ENCODE peak calls at places on chromosomes 12 and 14, in five cellular contexts. G is amniotic stem cell, A is NCI-H1417, Y is A549, K is EH. T is an unnamed sample.

GRCh38 chr12:27984275-27984674 is 11.7 kb upstream of the PTHLH start:
- DNase-seq in K (peak; percentile 85), Y (peak; percentile 88), G (no peak), A (no peak), T (peak; percentile 47)

GRCh38 chr12:42698213-42698612 is 108.7 kb upstream of the PRICKLE1 start:
- DNase-seq in G (no peak), K (peak; percentile 45), A (peak; percentile 9), Y (no peak), T (peak; percentile 48)

GRCh38 chr12:19236656-19237055 is 107.1 kb downstream of the PLEKHA5 start:
- DNase-seq in Y (no peak), G (peak; percentile 45), A (no peak), K (peak; percentile 73), T (no peak)

GRCh38 chr14:77033622-77034521 is 5.4 kb upstream of the IRF2BPL start:
- DNase-seq in G (no peak), A (peak; percentile 90), Y (peak; percentile 94), K (peak; percentile 85), T (peak; percentile 96)

GRCh38 chr14:77241955-77242354 is 29.1 kb downstream of the NGB start:
- DNase-seq in K (peak; percentile 5), G (no peak), Y (no peak), A (no peak), T (no peak)

GRCh38 chr12:26630546-26631027 is 202.4 kb downstream of the ITPR2 start:
- DNase-seq in Y (peak; percentile 18), K (peak; percentile 95), G (peak; percentile 86), A (no peak), T (no peak)

GRCh38 chr12:6962285-6963015 is 8.0 kb downstream of the PHB2 start:
- DNase-seq in Y (no peak), A (peak; percentile 78), G (no peak), K (no peak), T (peak; percentile 98)

GRCh38 chr12:96099986-96100385 is 64.6 kb upstream of the LTA4H start:
- DNase-seq in Y (no peak), A (no peak), G (no peak), K (no peak), T (no peak)

GRCh38 chr14:21631084-21631483 is 3.7 kb downstream of the OR10G2 start:
- DNase-seq in A (no peak), G (no peak), Y (no peak), K (no peak), T (peak; percentile 85)

T was measured in DMS53.